ENCODE peak calls at places on chromosomes 5 and 9, in five cellular contexts. Z is heart left ventricle, I is left ventricle myocardium inferior, K is body of pancreas, T is SK-N-SH. M is an unnamed sample.
A peak's percentile ranks its signal among the peaks of the same experiment; 100 is the strongest.

GRCh38 chr9:124254261-124254682 is 3.5 kb upstream of the NEK6 start:
- DNase-seq in Z (no peak), I (no peak), K (no peak), T (no peak), M (no peak)

GRCh38 chr9:100063185-100063584 is 35.6 kb downstream of the ERP44 start:
- DNase-seq in Z (no peak), T (no peak), K (no peak), I (no peak), M (no peak)

GRCh38 chr9:126818482-126818881 is 13.6 kb downstream of the ZBTB43 start:
- DNase-seq in T (no peak), K (no peak), Z (no peak), I (no peak), M (no peak)

GRCh38 chr9:74858753-74859414 is 28.8 kb downstream of the TRPM6 start:
- DNase-seq in K (no peak), I (no peak), Z (no peak), T (no peak), M (no peak)

GRCh38 chr5:109089191-109089590 is 320.6 kb downstream of the PJA2 start:
- DNase-seq in K (no peak), T (no peak), Z (no peak), I (no peak), M (no peak)

GRCh38 chr5:143338658-143339366 is 64.7 kb downstream of the NR3C1 start:
- DNase-seq in I (no peak), Z (no peak), K (no peak), T (no peak), M (no peak)

GRCh38 chr5:129361441-129362025 is 98.6 kb upstream of the ADAMTS19 start:
- DNase-seq in T (no peak), K (no peak), Z (no peak), I (no peak), M (no peak)

GRCh38 chr9:90061187-90061586 is 456.4 kb downstream of the GADD45G start:
- DNase-seq in I (no peak), K (no peak), T (no peak), Z (no peak), M (no peak)

GRCh38 chr9:35923927-35924763 is 14.9 kb downstream of the SPAAR start:
- DNase-seq in I (no peak), K (no peak), T (no peak), Z (no peak), M (no peak)

GRCh38 chr9:16871358-16872151 is 1.1 kb upstream of the BNC2 start:
- DNase-seq in I (peak; percentile 60), Z (peak; percentile 63), T (peak; percentile 69), K (peak; percentile 53), M (peak; percentile 53)

GRCh38 chr5:7663808-7664207 is 187.1 kb downstream of the CFAP90 start:
- DNase-seq in K (no peak), I (no peak), Z (no peak), T (no peak), M (no peak)

GRCh38 chr9:121748727-121749546 is 97.5 kb downstream of the DAB2IP start:
- DNase-seq in K (no peak), T (no peak), Z (peak; percentile 90), I (peak; percentile 76), M (peak; percentile 87)

DNA sequence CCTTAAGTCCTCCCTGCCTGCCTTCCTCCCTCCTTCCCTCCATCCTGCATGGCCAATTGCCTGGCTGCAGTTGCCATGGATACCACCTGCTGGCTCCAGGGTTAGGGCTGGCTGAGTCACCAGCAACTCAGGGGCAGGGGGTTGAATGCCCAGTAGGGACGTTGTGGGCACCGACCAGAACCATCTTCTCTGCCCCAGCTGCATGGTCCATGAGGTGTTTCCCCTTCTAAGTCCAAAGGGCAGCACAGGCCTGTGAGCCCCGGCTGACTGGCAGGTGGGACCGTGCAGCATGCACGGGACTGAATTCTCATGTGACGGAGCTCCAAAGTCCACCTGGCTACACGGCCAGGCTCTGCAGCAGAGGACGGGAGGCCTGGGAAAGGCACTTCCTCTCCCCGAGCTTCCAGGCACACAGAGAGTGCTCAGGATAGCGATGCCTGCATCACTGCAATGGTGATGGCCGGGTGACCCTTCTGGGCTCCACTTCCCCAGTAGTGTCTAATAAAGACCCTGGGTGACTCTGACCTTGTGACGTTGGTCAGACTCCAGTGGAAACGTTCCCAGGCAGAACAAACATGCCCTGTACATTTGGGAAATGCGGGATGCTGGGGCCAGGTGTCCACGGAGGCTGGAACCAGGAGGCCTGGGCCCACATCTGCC is 5.7 kb downstream of the ASS1 start:
- DNase-seq in Z (no peak), K (peak; percentile 86), T (no peak), I (no peak), M (no peak)
- H3K27ac ChIP-seq in Z (peak overlapping the region; percentile 70), K (peak overlapping the region; percentile 77), T (peak overlapping the region; percentile 96), I (peak overlapping the region; percentile 92), M (peak overlapping the region; percentile 13)

GRCh38 chr5:155729684-155730059 is 597.3 kb upstream of the SGCD start:
- DNase-seq in T (peak; percentile 26), K (no peak), I (peak; percentile 77), Z (peak; percentile 83), M (peak; percentile 85)

GRCh38 chr5:155728857-155729683 is 597.9 kb upstream of the SGCD start:
- DNase-seq in Z (peak; percentile 71), T (peak; percentile 25), I (peak; percentile 42), K (no peak), M (no peak)

GRCh38 chr5:155726267-155726666 is 600.7 kb upstream of the SGCD start:
- DNase-seq in T (no peak), I (no peak), Z (no peak), K (no peak), M (no peak)

GRCh38 chr5:155727512-155728145 is 599.3 kb upstream of the SGCD start:
- DNase-seq in K (no peak), T (no peak), I (no peak), Z (no peak), M (no peak)

GRCh38 chr5:155728146-155728856 is 598.7 kb upstream of the SGCD start:
- DNase-seq in Z (peak; percentile 79), K (peak; percentile 54), I (peak; percentile 69), T (peak; percentile 83), M (peak; percentile 66)
- H3K27me3 ChIP-seq in Z (peaks cover 3% of the 10 kb centered on the region), K (peaks cover 8% of the 10 kb centered on the region), I (peaks cover 57% of the 10 kb centered on the region), T (peaks cover 28% of the 10 kb centered on the region), M (no peaks in the 10 kb centered on the region)

GRCh38 chr9:30584559-30584958 is 1799.9 kb upstream of the ACO1 start:
- DNase-seq in I (no peak), K (no peak), Z (no peak), T (no peak), M (no peak)
- H3K4me3 ChIP-seq in I (no peak overlapping the region), K (no peak overlapping the region), Z (no peak overlapping the region), T (no peak overlapping the region), M (no peak overlapping the region)

GRCh38 chr5:128174951-128175350 is 91.4 kb downstream of the SLC12A2 start:
- DNase-seq in I (no peak), T (no peak), K (no peak), Z (no peak), M (no peak)
- H3K27ac ChIP-seq in I (no peak overlapping the region), T (no peak overlapping the region), K (no peak overlapping the region), Z (no peak overlapping the region), M (no peak overlapping the region)

GRCh38 chr5:157189223-157189622 is 8.6 kb downstream of the ITK start:
- DNase-seq in T (no peak), Z (no peak), K (no peak), I (no peak), M (no peak)

GRCh38 chr5:157188270-157188669 is 7.6 kb downstream of the ITK start:
- DNase-seq in I (no peak), T (no peak), Z (no peak), K (no peak), M (no peak)

GRCh38 chr5:157184117-157184516 is 3.5 kb downstream of the ITK start:
- DNase-seq in I (no peak), Z (no peak), T (no peak), K (no peak), M (no peak)

GRCh38 chr5:157186309-157187045 is 5.8 kb downstream of the ITK start:
- DNase-seq in K (no peak), Z (no peak), I (no peak), T (no peak), M (no peak)

DNA sequence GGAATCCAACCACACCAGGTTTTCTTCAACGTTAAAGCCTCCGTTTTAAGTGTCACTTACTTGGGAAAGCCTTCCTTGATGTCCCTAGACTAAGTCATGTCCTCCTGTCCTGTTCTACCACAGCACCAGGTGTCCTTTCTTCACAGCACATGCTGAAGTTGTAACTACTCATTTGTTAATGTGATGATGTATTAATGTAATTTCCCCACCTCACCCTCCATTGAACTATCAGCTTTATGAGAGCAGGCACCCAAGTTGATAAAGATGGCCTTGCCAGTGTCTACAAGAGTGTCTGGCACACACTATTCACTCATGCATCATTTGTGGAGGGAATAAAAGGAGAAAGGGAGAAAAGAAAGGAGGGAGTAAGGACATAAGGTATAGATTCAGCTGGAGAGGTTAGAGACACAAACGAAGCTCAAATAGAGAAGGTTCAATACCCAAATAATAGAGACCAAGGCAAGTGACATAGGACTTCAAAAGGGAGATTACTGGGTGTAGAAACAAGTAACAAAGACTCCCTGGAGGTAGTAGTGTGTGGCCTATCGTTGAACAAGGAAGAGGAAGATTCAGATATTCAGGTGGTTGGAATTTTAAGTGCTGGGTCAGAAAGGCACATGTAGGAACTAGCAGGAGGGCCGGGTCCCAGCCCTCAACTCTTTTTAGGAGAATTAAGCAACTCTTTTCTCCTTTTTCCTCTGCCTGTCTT is 6.6 kb downstream of the ITK start:
- DNase-seq in T (no peak), Z (no peak), K (no peak), I (no peak), M (no peak)
- H3K27me3 ChIP-seq in T (no peaks in the 10 kb centered on the region), Z (no peaks in the 10 kb centered on the region), K (no peaks in the 10 kb centered on the region), I (peaks cover 27% of the 10 kb centered on the region), M (no peaks in the 10 kb centered on the region)

GRCh38 chr5:139458580-139459407 is 3.7 kb downstream of the ECSCR start:
- DNase-seq in T (no peak), Z (no peak), K (peak; percentile 48), I (no peak), M (peak; percentile 78)

GRCh38 chr5:139460457-139460856 is 2.1 kb downstream of the ECSCR start:
- DNase-seq in K (no peak), T (no peak), I (no peak), Z (no peak), M (no peak)

GRCh38 chr5:139457653-139458306 is 4.8 kb downstream of the ECSCR start:
- DNase-seq in Z (no peak), T (no peak), K (no peak), I (no peak), M (no peak)

GRCh38 chr5:139461176-139461575 is 1.4 kb downstream of the ECSCR start:
- DNase-seq in K (no peak), T (no peak), Z (no peak), I (no peak), M (no peak)

GRCh38 chr5:139459451-139459934 is 3.0 kb downstream of the ECSCR start:
- DNase-seq in T (peak; percentile 30), K (no peak), Z (no peak), I (peak; percentile 35), M (peak; percentile 77)
- H3K4me3 ChIP-seq in T (no peak overlapping the region), K (no peak overlapping the region), Z (no peak overlapping the region), I (peak overlapping the region; percentile 69), M (no peak overlapping the region)

GRCh38 chr5:172641359-172642045 is 439 bp downstream of the NEURL1B start:
- DNase-seq in T (peak; percentile 83), I (peak; percentile 41), K (no peak), Z (peak; percentile 50), M (peak; percentile 70)
- H3K27ac ChIP-seq in T (peak overlapping the region; percentile 43), I (peak overlapping the region; percentile 97), K (peak overlapping the region; percentile 62), Z (peak overlapping the region; percentile 94), M (peak overlapping the region; percentile 91)

M was measured in right cardiac atrium.